ENCODE peak calls at places on chromosomes 5 and 9, in six cellular contexts. M is ACHN; O is cardiac fibroblast; Q is effector memory CD4-positive, alpha-beta T cell; C is fibroblast of villous mesenchyme; V is aorta. R is an unnamed sample.

GRCh38 chr5:74289238-74289637 is 351.3 kb downstream of the ENC1 start:
- DNase-seq in M (no peak), O (no peak), Q (no peak), C (no peak), V (no peak), R (no peak)

GRCh38 chr9:76895186-76895585 is 10.7 kb downstream of the PRUNE2 start:
- DNase-seq in M (no peak), O (peak; percentile 23), Q (no peak), C (no peak), V (no peak), R (no peak)

GRCh38 chr9:94946256-94946655 is 219.8 kb downstream of the AOPEP start:
- DNase-seq in M (no peak), O (no peak), Q (no peak), C (no peak), V (no peak), R (no peak)

GRCh38 chr9:13278368-13279246 is 885 bp downstream of the MPDZ start:
- DNase-seq in M (peak; percentile 66), O (peak; percentile 77), Q (no peak), C (peak; percentile 78), V (peak; percentile 84), R (peak; percentile 74)

GRCh38 chr9:87614402-87614801 is 111.5 kb upstream of the CTSL start:
- DNase-seq in M (no peak), O (no peak), Q (no peak), C (no peak), V (no peak), R (no peak)

GRCh38 chr5:53431665-53432064 is 48.8 kb upstream of the FST start:
- DNase-seq in M (no peak), O (peak; percentile 53), Q (no peak), C (peak; percentile 31), V (no peak), R (no peak)

GRCh38 chr5:154467655-154468354 is 10.2 kb downstream of the HAND1 start:
- DNase-seq in M (peak; percentile 53), O (peak; percentile 75), Q (peak; percentile 23), C (peak; percentile 66), V (peak; percentile 94), R (peak; percentile 90)

GRCh38 chr5:71778678-71779276 is 59.7 kb downstream of the CARTPT start:
- DNase-seq in M (peak; percentile 48), O (peak; percentile 59), Q (no peak), C (peak; percentile 42), V (no peak), R (no peak)

GRCh38 chr9:126569036-126569435 is 44.7 kb upstream of the LMX1B start:
- DNase-seq in M (peak; percentile 10), O (peak; percentile 42), Q (no peak), C (peak; percentile 11), V (peak; percentile 6), R (no peak)

GRCh38 chr5:134142806-134143205 is 28.3 kb downstream of the TCF7 start:
- DNase-seq in M (no peak), O (no peak), Q (no peak), C (no peak), V (no peak), R (no peak)

GRCh38 chr9:124906966-124907365 is 33.9 kb downstream of the GOLGA1 start:
- DNase-seq in M (no peak), O (peak; percentile 19), Q (no peak), C (no peak), V (no peak), R (no peak)

GRCh38 chr5:166320923-166321480 is 1970.4 kb upstream of the WWC1 start:
- DNase-seq in M (no peak), O (no peak), Q (no peak), C (no peak), V (no peak), R (no peak)

GRCh38 chr9:92147030-92147853 is 32.0 kb upstream of the SPTLC1 start:
- DNase-seq in M (peak; percentile 89), O (peak; percentile 97), Q (no peak), C (peak; percentile 95), V (peak; percentile 87), R (no peak)

GRCh38 chr5:144189800-144190429 is 19.2 kb downstream of the KCTD16 start:
- DNase-seq in M (peak; percentile 4), O (peak; percentile 95), Q (peak; percentile 79), C (peak; percentile 98), V (no peak), R (no peak)

GRCh38 chr9:113872485-113873143 is 3.5 kb upstream of the ZNF618 start:
- DNase-seq in M (no peak), O (no peak), Q (no peak), C (no peak), V (no peak), R (no peak)

GRCh38 chr9:132012704-132013345 is 66.8 kb downstream of the MED27 start:
- DNase-seq in M (no peak), O (no peak), Q (no peak), C (no peak), V (no peak), R (no peak)

GRCh38 chr5:57842376-57843015 is 359.9 kb upstream of the ACTBL2 start:
- DNase-seq in M (no peak), O (no peak), Q (no peak), C (no peak), V (no peak), R (no peak)

GRCh38 chr5:69305512-69305911 is 27.1 kb downstream of the CCDC125 start:
- DNase-seq in M (no peak), O (no peak), Q (no peak), C (no peak), V (no peak), R (no peak)

GRCh38 chr5:525164-525761 is 1.0 kb upstream of the SLC9A3 start:
- DNase-seq in M (no peak), O (no peak), Q (no peak), C (no peak), V (no peak), R (peak; percentile 35)

GRCh38 chr5:13625616-13626198 is 318.8 kb downstream of the DNAH5 start:
- DNase-seq in M (no peak), O (peak; percentile 2), Q (no peak), C (no peak), V (no peak), R (no peak)

GRCh38 chr5:141757402-141757801 is 75.4 kb upstream of the ARAP3 start:
- DNase-seq in M (peak; percentile 55), O (peak; percentile 61), Q (no peak), C (peak; percentile 27), V (no peak), R (no peak)

GRCh38 chr9:126206099-126206498 is 120.5 kb upstream of the MVB12B start:
- DNase-seq in M (no peak), O (no peak), Q (no peak), C (no peak), V (no peak), R (no peak)

GRCh38 chr9:92617195-92617813 is 52.6 kb downstream of the IPPK start:
- DNase-seq in M (no peak), O (no peak), Q (no peak), C (no peak), V (no peak), R (no peak)

GRCh38 chr9:9764821-9765220 is 848.0 kb downstream of the PTPRD start:
- DNase-seq in M (no peak), O (no peak), Q (no peak), C (no peak), V (no peak), R (no peak)

GRCh38 chr9:21551401-21551800 is 69.3 kb upstream of the IFNE start:
- DNase-seq in M (no peak), O (peak; percentile 44), Q (no peak), C (no peak), V (no peak), R (no peak)

GRCh38 chr5:24621809-24622208 is 23.0 kb downstream of the CDH10 start:
- DNase-seq in M (peak; percentile 7), O (peak; percentile 35), Q (no peak), C (no peak), V (no peak), R (no peak)

GRCh38 chr5:145598184-145598583 is 237.0 kb downstream of the PRELID2 start:
- DNase-seq in M (no peak), O (no peak), Q (no peak), C (no peak), V (no peak), R (no peak)

GRCh38 chr9:14292181-14292773 is 21.7 kb downstream of the NFIB start:
- DNase-seq in M (no peak), O (no peak), Q (no peak), C (no peak), V (no peak), R (no peak)

GRCh38 chr9:115194216-115194615 is 76.3 kb upstream of the TNC start:
- DNase-seq in M (no peak), O (peak; percentile 37), Q (no peak), C (no peak), V (no peak), R (no peak)

GRCh38 chr5:63217422-63217821 is 638.8 kb downstream of the LRRC70 start:
- DNase-seq in M (no peak), O (no peak), Q (no peak), C (no peak), V (no peak), R (no peak)

GRCh38 chr9:17942498-17942897 is 363.6 kb downstream of the SH3GL2 start:
- DNase-seq in M (no peak), O (no peak), Q (no peak), C (no peak), V (no peak), R (no peak)

GRCh38 chr5:33476992-33477391 is 36.2 kb downstream of the TARS1 start:
- DNase-seq in M (no peak), O (peak; percentile 41), Q (no peak), C (no peak), V (no peak), R (no peak)

GRCh38 chr5:142976861-142977260 is 206.7 kb downstream of the ARHGAP26 start:
- DNase-seq in M (peak; percentile 20), O (peak; percentile 62), Q (no peak), C (no peak), V (no peak), R (no peak)

GRCh38 chr5:177393206-177393765 is 7.2 kb downstream of the PFN3 start:
- DNase-seq in M (no peak), O (no peak), Q (no peak), C (no peak), V (no peak), R (no peak)